ENCODE peak calls at places on chromosomes 12 and 14, in five cellular contexts. I, C, T, B and F are unnamed samples.

GRCh38 chr14:90671835-90672234 is 144.4 kb downstream of the TTC7B start:
- DNase-seq in T (no peak), C (no peak), I (no peak), B (no peak), F (no peak)

GRCh38 chr12:47734725-47735480 is 9.6 kb upstream of the ENDOU start:
- DNase-seq in I (no peak), T (no peak), B (peak), C (no peak), F (no peak)

GRCh38 chr14:54920052-54920451 is 17.4 kb upstream of the GCH1 start:
- DNase-seq in T (no peak), I (no peak), C (no peak), B (no peak), F (no peak)

GRCh38 chr14:75457648-75458165 is 29.9 kb downstream of the JDP2 start:
- DNase-seq in T (no peak), B (no peak), C (no peak), I (no peak), F (peak)

GRCh38 chr14:64191756-64192155 is 102.4 kb downstream of the ESR2 start:
- DNase-seq in C (peak), I (no peak), B (peak), T (no peak), F (no peak)

GRCh38 chr12:64450711-64451486 is 1.0 kb upstream of the TBK1 start:
- DNase-seq in T (no peak), C (no peak), B (peak), I (no peak), F (peak)

GRCh38 chr14:101843665-101844064 is 82.2 kb downstream of the PPP2R5C start:
- DNase-seq in I (no peak), B (peak), T (peak), C (no peak), F (no peak)

GRCh38 chr12:13223176-13223806 is 26.8 kb downstream of the EMP1 start:
- DNase-seq in I (no peak), C (peak), T (no peak), B (peak), F (peak)

GRCh38 chr14:95507701-95508103 is 8.7 kb downstream of the SYNE3 start:
- DNase-seq in B (peak), C (no peak), I (peak), T (no peak), F (no peak)

GRCh38 chr14:68788275-68789001 is 4.4 kb downstream of the ZFP36L1 start:
- DNase-seq in B (no peak), I (no peak), T (no peak), C (no peak), F (no peak)

GRCh38 chr12:6295187-6295811 is 15.2 kb upstream of the PLEKHG6 start:
- DNase-seq in I (no peak), T (no peak), B (peak), C (no peak), F (no peak)

GRCh38 chr14:60332869-60333268 is 83.8 kb downstream of the PPM1A start:
- DNase-seq in I (no peak), T (no peak), B (no peak), C (no peak), F (no peak)

GRCh38 chr12:120903382-120903817 is 758 bp downstream of the SPPL3 start:
- DNase-seq in B (peak), T (peak), C (no peak), I (peak), F (peak)

GRCh38 chr14:86237733-86238132 is 707.8 kb downstream of the FLRT2 start:
- DNase-seq in I (no peak), T (no peak), B (no peak), C (no peak), F (peak)

GRCh38 chr12:54560374-54560858 is 11.0 kb downstream of the PDE1B start:
- DNase-seq in C (no peak), T (peak), I (peak), B (peak), F (peak)